ENCODE peak calls at places on chromosome 20, in ten cellular contexts. C, B, W, R, S, N, H, U, V and P are unnamed samples. For H3K4me1, the result is how much of the 10 kb centered on the place peaks cover.

GRCh38 chr20:2220298-2220697 is 75.5 kb upstream of the TGM3 start:
- DNase-seq in C (no peak), B (no peak), W (peak), R (no peak), S (no peak), N (no peak), H (no peak), U (no peak), V (no peak), P (no peak)

GRCh38 chr20:10521068-10521834 is 86.1 kb downstream of the SLX4IP start:
- DNase-seq in C (no peak), B (peak), W (no peak), R (no peak), S (no peak), N (peak), H (no peak), U (peak), V (peak), P (peak)

GRCh38 chr20:59677586-59677985 is 73.2 kb downstream of the PHACTR3 start:
- DNase-seq in C (no peak), B (no peak), W (no peak), R (no peak), S (no peak), N (no peak), H (no peak), U (no peak), V (no peak), P (no peak)

GRCh38 chr20:6134592-6134991 is 11.8 kb upstream of the FERMT1 start:
- DNase-seq in C (no peak), B (no peak), W (no peak), R (no peak), S (no peak), N (no peak), H (no peak), U (no peak), V (no peak), P (no peak)

GRCh38 chr20:25695532-25696383 is 895 bp downstream of the ZNF337 start:
- DNase-seq in C (no peak), B (peak), W (no peak), R (no peak), S (no peak), N (no peak), H (no peak), U (no peak), V (peak), P (peak)

GRCh38 chr20:41173161-41173721 is 35.9 kb downstream of the PLCG1 start:
- DNase-seq in C (peak), B (peak), W (peak), R (peak), S (peak), N (peak), H (peak), U (peak), V (peak), P (peak)

GRCh38 chr20:43915209-43916072 is 789 bp downstream of the TOX2 start:
- DNase-seq in C (no peak), B (peak), W (no peak), R (peak), S (peak), N (peak), H (no peak), U (peak), V (peak), P (peak)

GRCh38 chr20:52047811-52048302 is 143.7 kb downstream of the ZFP64 start:
- DNase-seq in C (no peak), B (no peak), W (no peak), R (peak), S (peak), N (peak), H (no peak), U (peak), V (peak), P (peak)

GRCh38 chr20:3100480-3100879 is 16.0 kb upstream of the AVP start:
- DNase-seq in C (no peak), B (no peak), W (no peak), R (no peak), S (no peak), N (no peak), H (no peak), U (no peak), V (no peak), P (no peak)

GRCh38 chr20:1215386-1216170 is 10.3 kb upstream of the RAD21L1 start:
- DNase-seq in C (no peak), B (no peak), W (peak), R (no peak), S (no peak), N (no peak), H (no peak), U (no peak), V (no peak), P (no peak)

GRCh38 chr20:62900052-62900691 is 26.1 kb downstream of the DIDO1 start:
- DNase-seq in C (peak), B (peak), W (peak), R (peak), S (peak), N (peak), H (peak), U (peak), V (peak), P (peak)

GRCh38 chr20:25484224-25484846 is 76.9 kb downstream of the GINS1 start:
- DNase-seq in C (no peak), B (no peak), W (no peak), R (no peak), S (peak), N (no peak), H (no peak), U (no peak), V (no peak), P (no peak)

GRCh38 chr20:48633620-48634257 is 194.1 kb downstream of the PREX1 start:
- DNase-seq in C (peak), B (no peak), W (no peak), R (no peak), S (no peak), N (no peak), H (no peak), U (no peak), V (no peak), P (no peak)

GRCh38 chr20:59364611-59365010 is 64.2 kb downstream of the EDN3 start:
- DNase-seq in C (no peak), B (no peak), W (no peak), R (no peak), S (no peak), N (no peak), H (no peak), U (no peak), V (no peak), P (no peak)

DNA sequence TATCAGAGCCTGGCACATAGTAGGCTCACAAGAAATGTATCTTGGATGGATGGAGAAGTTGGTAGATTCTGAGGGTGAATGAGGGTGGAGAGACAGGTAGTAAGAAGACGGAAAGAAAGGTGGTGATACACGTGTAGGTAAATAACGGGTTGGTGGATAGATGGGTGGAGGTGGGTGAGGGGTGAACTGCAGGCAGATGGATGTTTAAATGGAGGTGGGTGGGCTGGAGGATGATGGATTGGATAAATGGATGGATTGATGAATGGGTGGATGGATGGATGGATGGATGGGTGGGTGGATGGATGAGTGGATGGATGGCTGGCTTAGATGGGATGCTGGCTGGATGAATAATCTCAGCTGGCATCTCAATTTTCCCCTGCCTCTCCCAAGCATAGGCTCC is 9.9 kb downstream of the CDH22 start:
- DNase-seq in C (no peak), B (no peak), W (no peak), R (no peak), S (no peak), N (no peak), H (no peak), U (no peak), V (no peak), P (no peak)
- H3K9ac ChIP-seq in C (no peak), B (no peak), W (no peak), R (no peak), S (no peak), N (no peak), H (no peak), U (no peak), V (no peak), P (no peak)

DNA sequence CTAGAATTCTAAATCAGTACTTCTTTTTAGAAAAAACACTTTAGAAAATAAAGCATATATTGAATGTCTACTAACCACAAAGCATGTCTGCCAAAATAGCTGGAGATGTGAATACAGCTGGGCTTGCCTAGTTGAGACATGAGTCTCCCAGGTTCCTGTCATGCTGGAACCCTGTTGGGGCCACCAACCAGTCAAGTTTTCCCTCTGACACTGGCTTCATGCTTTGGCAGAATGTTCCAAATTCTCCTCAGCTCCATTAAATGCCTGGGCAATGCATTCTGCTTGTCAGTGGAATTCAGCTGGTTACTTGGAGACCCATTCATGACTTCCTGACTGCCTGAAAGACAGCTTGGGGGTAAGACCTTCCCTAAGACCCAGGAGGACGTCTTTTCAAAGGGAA is 87.2 kb downstream of the PRND start:
- DNase-seq in C (no peak), B (peak), W (no peak), R (no peak), S (no peak), N (peak), H (no peak), U (peak), V (peak), P (peak)
- H3K4me1 ChIP-seq in C (under half), B (under half), W (under half), R (under half), S (under half), N (under half), H (under half), U (under half), V (under half), P (under half)

DNA sequence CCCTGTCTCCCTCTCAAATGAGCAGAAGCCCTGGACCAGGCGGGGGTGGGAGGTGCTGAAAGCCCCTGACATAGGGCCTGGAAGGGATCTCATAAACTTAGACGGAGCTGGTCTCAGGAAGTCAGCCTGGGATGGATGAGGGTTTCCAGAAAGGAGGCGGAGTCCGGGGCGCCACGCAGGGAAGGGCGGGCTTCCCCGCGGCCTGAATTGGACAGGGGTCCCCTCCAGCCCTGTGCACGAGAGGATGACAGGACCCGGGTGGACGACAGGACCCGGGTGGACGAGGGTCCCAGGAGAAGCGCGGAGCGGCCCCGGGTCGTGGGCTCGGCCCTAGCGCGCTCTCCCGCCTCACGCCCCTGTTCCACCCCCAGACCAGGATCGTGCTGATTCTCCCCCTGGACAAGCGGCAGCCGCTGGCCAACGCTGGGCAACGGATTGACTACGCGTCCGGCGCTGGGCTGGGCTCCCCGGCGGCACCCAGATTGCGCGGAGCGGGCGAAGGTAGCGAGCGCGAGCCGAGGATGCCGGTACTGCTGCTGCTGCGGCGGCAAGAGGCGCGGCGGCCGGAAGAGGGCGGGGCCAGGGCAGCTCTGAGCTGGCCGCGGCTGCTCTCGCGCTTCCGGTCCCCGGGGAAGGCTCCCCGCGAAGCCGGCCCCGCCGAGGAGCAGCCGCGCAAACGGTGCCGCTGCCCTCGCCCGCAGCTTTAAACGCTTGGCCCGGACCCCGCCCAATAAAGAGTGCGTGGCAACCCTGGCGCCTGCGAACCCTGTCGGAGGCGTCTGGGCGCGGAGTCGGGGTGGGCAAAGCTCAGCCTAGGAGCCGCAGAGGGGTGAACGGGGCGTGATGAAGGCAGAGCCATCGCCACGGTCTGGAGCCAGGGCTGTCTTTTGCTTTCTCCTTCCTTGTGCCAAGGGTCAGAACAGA is 1.3 kb downstream of the C20orf144 start:
- DNase-seq in C (peak), B (peak), W (peak), R (peak), S (peak), N (peak), H (no peak), U (peak), V (peak), P (peak)
- H3K9ac ChIP-seq in C (peak), B (peak), W (peak), R (peak), S (peak), N (peak), H (peak), U (peak), V (peak), P (peak)

DNA sequence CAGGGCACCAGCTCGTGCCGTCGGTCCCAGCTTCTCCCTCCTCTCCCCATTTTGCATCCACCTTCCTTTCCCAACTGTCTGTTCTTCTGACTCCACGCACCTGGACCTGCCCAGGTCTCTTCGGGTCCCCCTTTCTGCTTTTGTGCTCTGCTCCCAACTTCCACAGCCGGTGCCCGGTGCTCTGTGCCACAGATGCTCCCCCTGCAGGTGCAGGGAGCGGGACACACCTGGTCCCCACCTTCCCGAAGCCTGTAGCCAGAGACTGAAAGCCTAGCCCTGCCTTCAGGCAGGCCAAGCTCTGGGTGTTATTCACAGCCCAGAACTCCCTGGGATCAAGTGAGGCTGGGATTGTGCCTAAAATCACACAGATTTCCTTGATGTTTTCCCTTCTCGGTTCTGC is 24.6 kb upstream of the BMP7 start:
- DNase-seq in C (peak), B (no peak), W (no peak), R (peak), S (peak), N (no peak), H (no peak), U (no peak), V (no peak), P (no peak)
- H3K4me1 ChIP-seq in C (under half), B (under half), W (under half), R (under half), S (under half), N (under half), H (under half), U (under half), V (under half), P (under half)

GRCh38 chr20:31587545-31588389 is 17.3 kb upstream of the ID1 start:
- DNase-seq in C (no peak), B (peak), W (no peak), R (peak), S (no peak), N (no peak), H (no peak), U (no peak), V (peak), P (peak)
- H3K9ac ChIP-seq in C (no peak), B (peak), W (no peak), R (no peak), S (peak), N (peak), H (peak), U (peak), V (peak), P (peak)

GRCh38 chr20:13007596-13007995 is 1.2 kb upstream of the SPTLC3 start:
- DNase-seq in C (no peak), B (no peak), W (no peak), R (no peak), S (no peak), N (no peak), H (no peak), U (no peak), V (no peak), P (no peak)
- H3K4me1 ChIP-seq in C (under half), B (under half), W (under half), R (under half), S (under half), N (under half), H (under half), U (under half), V (under half), P (under half)